ENCODE peak calls at places on chromosomes 3 and 15, in four cellular contexts. V is H1, B is mesendoderm, J is IMR-90. K is an unnamed sample.

GRCh38 chr15:59688383-59688887 is 685 bp downstream of the BNIP2 start:
- DNase-seq in B (no peak), J (peak; percentile 77), V (no peak), K (no peak)

GRCh38 chr3:8536106-8537052 is 34.8 kb downstream of the LMCD1 start:
- DNase-seq in V (no peak), B (peak; percentile 68), J (peak; percentile 88), K (peak; percentile 39)

GRCh38 chr15:68704496-68705021 is 116.1 kb downstream of the ANP32A start:
- DNase-seq in J (peak; percentile 20), B (peak; percentile 84), V (no peak), K (no peak)

GRCh38 chr3:25910997-25911396 is 121.1 kb downstream of the OXSM start:
- DNase-seq in J (peak; percentile 48), B (peak; percentile 61), V (peak; percentile 70), K (peak; percentile 56)

GRCh38 chr15:81265256-81265943 is 58.5 kb downstream of the STARD5 start:
- DNase-seq in V (no peak), J (no peak), B (no peak), K (no peak)

GRCh38 chr3:178671261-178672191 is 135.3 kb downstream of the KCNMB2 start:
- DNase-seq in B (no peak), V (no peak), J (peak; percentile 34), K (no peak)

GRCh38 chr15:67120009-67120838 is 54.8 kb downstream of the SMAD3 start:
- DNase-seq in B (no peak), J (no peak), V (no peak), K (no peak)

GRCh38 chr3:112979244-112979832 is 4.4 kb upstream of the CD200R1 start:
- DNase-seq in J (peak; percentile 39), V (no peak), B (peak; percentile 40), K (no peak)

GRCh38 chr15:64246364-64247189 is 83.8 kb upstream of the PPIB start:
- DNase-seq in V (no peak), J (peak; percentile 93), B (peak; percentile 83), K (peak; percentile 46)

GRCh38 chr15:72786946-72787345 is 3.4 kb upstream of the ADPGK start:
- DNase-seq in J (no peak), V (no peak), B (no peak), K (no peak)

GRCh38 chr15:97966924-97967620 is 6.6 kb downstream of the ARRDC4 start:
- DNase-seq in J (no peak), B (no peak), V (no peak), K (no peak)

GRCh38 chr3:181872887-181873286 is 161.2 kb downstream of the SOX2 start:
- DNase-seq in V (no peak), B (no peak), J (no peak), K (no peak)

GRCh38 chr3:130748520-130748919 is 1.9 kb upstream of the PIK3R4 start:
- DNase-seq in B (no peak), J (no peak), V (no peak), K (no peak)

GRCh38 chr3:194488007-194488742 is 1.4 kb upstream of the ATP13A3 start:
- DNase-seq in J (no peak), V (no peak), B (peak; percentile 99), K (no peak)

GRCh38 chr3:107992976-107993684 is 97.7 kb downstream of the CD47 start:
- DNase-seq in B (no peak), J (peak; percentile 34), V (no peak), K (no peak)

GRCh38 chr3:35970793-35971192 is 331.5 kb downstream of the ARPP21 start:
- DNase-seq in J (no peak), B (no peak), V (no peak), K (no peak)

GRCh38 chr15:57505056-57505713 is 86.5 kb upstream of the MYZAP start:
- DNase-seq in J (no peak), B (no peak), V (no peak), K (no peak)

GRCh38 chr3:36705015-36705414 is 59.3 kb downstream of the DCLK3 start:
- DNase-seq in V (no peak), J (no peak), B (no peak), K (no peak)

GRCh38 chr3:162666835-162667234 is 1170.2 kb downstream of the OTOL1 start:
- DNase-seq in V (no peak), J (no peak), B (no peak), K (no peak)

GRCh38 chr15:42198516-42198915 is 9.6 kb downstream of the VPS39 start:
- DNase-seq in V (no peak), J (no peak), B (no peak), K (no peak)

GRCh38 chr3:16606398-16606797 is 1.2 kb upstream of the DAZL start:
- DNase-seq in V (no peak), B (peak; percentile 61), J (no peak), K (no peak)

GRCh38 chr15:49380912-49381311 is 42.1 kb upstream of the FGF7 start:
- DNase-seq in B (peak; percentile 90), V (no peak), J (peak; percentile 1), K (peak; percentile 31)

GRCh38 chr3:192642651-192643050 is 84.7 kb downstream of the FGF12 start:
- DNase-seq in V (no peak), B (no peak), J (no peak), K (no peak)

GRCh38 chr15:84992157-84992940 is 10.7 kb downstream of the PDE8A start:
- DNase-seq in J (peak; percentile 87), V (peak; percentile 26), B (no peak), K (no peak)

DNA sequence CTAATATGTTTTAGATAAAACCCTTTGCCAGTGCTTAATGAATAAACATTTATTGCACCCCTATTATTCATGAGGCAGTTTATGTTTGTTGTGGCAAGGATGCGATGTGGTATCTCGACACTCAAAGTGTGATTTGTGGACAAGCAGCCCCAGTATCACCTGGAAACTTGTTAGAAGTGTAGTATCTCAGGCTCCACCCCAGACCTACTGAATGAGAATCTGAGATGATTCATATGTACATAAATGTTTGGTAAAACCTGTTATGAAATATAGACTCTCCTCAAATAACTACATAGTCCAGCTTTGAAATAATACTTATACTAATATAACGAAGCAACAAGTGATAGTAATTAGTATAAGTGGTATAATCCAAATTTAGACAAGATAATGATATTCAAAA is 914.8 kb downstream of the TUSC7 start:
- DNase-seq in B (no peak), J (no peak), V (no peak), K (no peak)
- H4K5ac ChIP-seq in B (no peak overlapping the region), J (no peak overlapping the region), V (no peak overlapping the region), K (no peak overlapping the region)

DNA sequence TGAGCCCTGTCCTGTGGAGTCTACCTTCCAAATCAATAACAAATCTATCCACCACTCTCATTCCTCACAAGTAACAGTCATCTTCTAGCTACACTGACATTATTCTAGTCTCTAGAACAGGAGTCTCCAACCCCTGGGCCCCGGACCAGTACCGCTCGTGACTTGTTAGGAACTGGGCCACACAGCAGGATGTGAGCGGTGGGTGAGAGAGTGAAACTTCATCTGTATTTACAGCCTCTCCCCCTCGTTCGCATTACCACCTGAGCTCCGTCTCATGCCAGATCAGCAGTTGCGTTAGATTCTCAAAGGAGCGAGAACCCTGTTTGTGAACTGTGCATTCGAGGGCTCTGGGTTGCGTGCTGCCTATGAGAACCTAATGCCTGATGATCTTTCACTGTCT is 31.9 kb downstream of the ROBO2 start:
- DNase-seq in V (no peak), B (no peak), J (no peak), K (no peak)
- H3K4me2 ChIP-seq in V (no peak overlapping the region), B (no peak overlapping the region), J (no peak overlapping the region), K (no peak overlapping the region)

GRCh38 chr15:70519616-70520015 is 243.7 kb downstream of the UACA start:
- DNase-seq in V (no peak), J (no peak), B (no peak), K (no peak)
- H3K27me3 ChIP-seq in V (no peaks in the 10 kb centered on the region), J (peaks cover 84% of the 10 kb centered on the region), B (no peaks in the 10 kb centered on the region), K (no peaks in the 10 kb centered on the region)

GRCh38 chr15:33074942-33075341 is 119.6 kb downstream of the FMN1 start:
- DNase-seq in B (peak; percentile 76), V (no peak), J (no peak), K (peak; percentile 40)

GRCh38 chr15:33071451-33071850 is 123.1 kb downstream of the FMN1 start:
- DNase-seq in J (peak; percentile 24), V (no peak), B (no peak), K (no peak)

GRCh38 chr15:33076937-33077336 is 117.6 kb downstream of the FMN1 start:
- DNase-seq in B (no peak), V (no peak), J (no peak), K (no peak)
- H4K5ac ChIP-seq in B (no peak overlapping the region), V (no peak overlapping the region), J (no peak overlapping the region), K (no peak overlapping the region)

GRCh38 chr3:189622629-189623028 is 8.6 kb upstream of the TP63 start:
- DNase-seq in B (no peak), J (no peak), V (no peak), K (no peak)

GRCh38 chr3:189625566-189625965 is 5.6 kb upstream of the TP63 start:
- DNase-seq in J (no peak), B (peak; percentile 1), V (no peak), K (no peak)

GRCh38 chr3:189624130-189624529 is 7.1 kb upstream of the TP63 start:
- DNase-seq in B (no peak), V (no peak), J (no peak), K (no peak)

GRCh38 chr3:189626286-189626685 is 4.9 kb upstream of the TP63 start:
- DNase-seq in J (no peak), B (peak; percentile 27), V (no peak), K (no peak)

GRCh38 chr3:189625071-189625470 is 6.1 kb upstream of the TP63 start:
- DNase-seq in B (no peak), J (no peak), V (no peak), K (no peak)
- H3K4me2 ChIP-seq in B (no peak overlapping the region), J (no peak overlapping the region), V (no peak overlapping the region), K (no peak overlapping the region)

DNA sequence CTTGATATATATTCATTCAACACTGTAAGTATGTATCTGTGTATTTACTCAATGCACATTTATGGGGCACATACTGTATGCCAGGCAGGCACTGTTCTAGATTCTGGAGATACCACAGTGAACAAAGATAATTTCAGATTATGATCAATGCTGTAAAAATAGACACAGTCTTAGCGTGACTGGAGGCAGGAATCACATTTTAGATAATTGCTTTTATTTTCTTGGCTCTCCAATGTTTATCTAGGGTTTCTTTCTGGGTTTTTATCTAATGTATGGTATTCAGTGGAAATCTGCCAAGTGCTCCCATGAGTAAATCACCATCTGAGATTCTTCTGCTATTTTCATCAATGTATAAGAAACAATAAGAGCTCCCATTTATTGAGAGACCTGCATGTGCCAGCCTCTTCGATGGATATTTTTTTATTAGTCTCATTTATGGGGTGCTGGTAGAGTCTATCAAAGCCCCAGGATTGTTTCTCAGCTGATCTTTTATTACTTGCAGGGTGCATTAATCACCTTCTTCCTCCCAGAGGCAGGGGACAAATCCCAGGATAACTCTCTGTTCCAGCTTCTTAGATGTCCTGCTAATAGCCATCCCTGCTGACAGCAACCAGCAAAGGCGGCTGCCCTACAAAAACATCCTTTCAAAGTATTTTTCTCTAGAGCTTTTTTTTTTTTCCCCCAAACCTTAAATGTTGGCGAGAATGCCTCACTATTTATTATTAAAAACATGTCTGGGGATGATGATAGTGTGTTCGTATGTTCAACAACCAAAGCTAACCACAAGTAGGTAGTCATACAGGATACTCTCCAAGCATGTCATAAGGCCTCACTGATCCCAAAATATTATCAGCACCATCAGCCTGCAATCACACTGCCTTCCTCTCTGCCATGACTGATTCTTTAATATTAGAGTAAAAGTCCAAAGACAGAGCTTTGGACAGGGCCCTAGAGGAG is 331.0 kb upstream of the RASGRP1 start:
- DNase-seq in J (peak; percentile 89), B (no peak), V (no peak), K (no peak)
- H3K27me3 ChIP-seq in J (no peaks in the 10 kb centered on the region), B (no peaks in the 10 kb centered on the region), V (no peaks in the 10 kb centered on the region), K (no peaks in the 10 kb centered on the region)

GRCh38 chr3:41267975-41268640 is 68.8 kb downstream of the CTNNB1 start:
- DNase-seq in V (no peak), J (peak; percentile 98), B (peak; percentile 33), K (no peak)
- H4K5ac ChIP-seq in V (no peak overlapping the region), J (no peak overlapping the region), B (no peak overlapping the region), K (no peak overlapping the region)